ENCODE peak calls at places on chromosomes 16 and 17, in seven cellular contexts. W, A, B, V, Q, C and X are unnamed samples.

GRCh38 chr17:57947369-57947768 is 7.8 kb downstream of the CUEDC1 start:
- DNase-seq in B (no peak), V (no peak), C (no peak), W (no peak), Q (no peak), A (no peak), X (no peak)

GRCh38 chr17:40516581-40517285 is 15.3 kb upstream of the TNS4 start:
- DNase-seq in A (peak), Q (no peak), B (peak), W (peak), V (peak), C (peak), X (no peak)

GRCh38 chr16:89195521-89196171 is 4.7 kb downstream of the SLC22A31 start:
- DNase-seq in W (no peak), C (no peak), Q (no peak), V (no peak), B (no peak), A (no peak), X (no peak)

GRCh38 chr16:84893467-84893848 is 73.7 kb downstream of the CRISPLD2 start:
- DNase-seq in B (no peak), V (no peak), W (no peak), C (no peak), A (no peak), Q (no peak), X (no peak)

GRCh38 chr16:1508494-1509167 is 15.5 kb downstream of the TELO2 start:
- DNase-seq in A (no peak), V (no peak), Q (no peak), W (no peak), B (no peak), C (no peak), X (no peak)

GRCh38 chr17:17784599-17785264 is 52.1 kb downstream of the SREBF1 start:
- DNase-seq in W (no peak), B (peak), Q (no peak), A (peak), C (no peak), V (peak), X (peak)

GRCh38 chr17:21419299-21420239 is 43.4 kb downstream of the KCNJ12 start:
- DNase-seq in A (no peak), W (no peak), C (no peak), B (no peak), Q (no peak), V (no peak), X (no peak)

GRCh38 chr16:26454102-26454501 is 612.6 kb upstream of the C16orf82 start:
- DNase-seq in B (no peak), C (no peak), V (no peak), Q (no peak), A (no peak), W (no peak), X (no peak)

GRCh38 chr16:87392823-87393679 is 915 bp downstream of the MAP1LC3B start:
- DNase-seq in B (no peak), C (no peak), V (no peak), A (peak), W (no peak), Q (no peak), X (peak)

GRCh38 chr17:80219777-80220708 is at the start of the genes SGSH and SLC26A11:
- DNase-seq in B (peak), A (peak), C (no peak), Q (no peak), W (peak), V (peak), X (peak)

GRCh38 chr16:88347656-88348376 is 34.9 kb upstream of the ZNF469 start:
- DNase-seq in B (no peak), W (no peak), Q (no peak), V (no peak), A (peak), C (no peak), X (no peak)

GRCh38 chr16:83769397-83770008 is 38.3 kb upstream of the HSBP1 start:
- DNase-seq in Q (no peak), V (no peak), W (no peak), C (no peak), B (no peak), A (no peak), X (no peak)

GRCh38 chr17:57255776-57256681 is at the start of gene MSI2:
- DNase-seq in Q (no peak), B (peak), V (peak), C (peak), W (peak), A (peak), X (peak)

GRCh38 chr16:30820952-30821421 is 34.0 kb upstream of the ZNF629 start:
- DNase-seq in W (no peak), B (no peak), Q (no peak), C (no peak), A (no peak), V (no peak), X (no peak)

GRCh38 chr16:30740364-30741251 is 7.6 kb upstream of the PHKG2 start:
- DNase-seq in C (no peak), Q (no peak), A (no peak), B (peak), V (no peak), W (peak), X (peak)

GRCh38 chr17:70121136-70121535 is 46.1 kb downstream of the KCNJ16 start:
- DNase-seq in Q (no peak), B (no peak), A (no peak), W (no peak), C (no peak), V (no peak), X (no peak)

GRCh38 chr17:28216528-28216927 is 102.5 kb upstream of the TMEM97 start:
- DNase-seq in W (no peak), C (no peak), Q (no peak), B (no peak), V (no peak), A (no peak), X (no peak)

GRCh38 chr17:82022310-82022980 is at the start of gene CENPX:
- DNase-seq in V (no peak), W (no peak), B (no peak), Q (no peak), C (no peak), A (no peak), X (no peak)

GRCh38 chr17:79797492-79798295 is 817 bp upstream of the CBX8 start:
- DNase-seq in A (peak), B (peak), Q (no peak), C (no peak), V (no peak), W (no peak), X (no peak)

GRCh38 chr17:44688200-44688599 is 1.4 kb downstream of the CCDC43 start:
- DNase-seq in W (no peak), A (no peak), C (no peak), Q (no peak), V (no peak), B (no peak), X (no peak)

GRCh38 chr17:34760931-34761500 is 181.6 kb downstream of the TMEM132E start:
- DNase-seq in A (no peak), W (no peak), V (no peak), C (no peak), B (no peak), Q (no peak), X (no peak)

GRCh38 chr16:2857451-2858244 is at the start of gene PRSS22:
- DNase-seq in W (no peak), V (no peak), B (no peak), A (peak), Q (no peak), C (no peak), X (peak)

GRCh38 chr17:34758747-34759146 is 179.4 kb downstream of the TMEM132E start:
- DNase-seq in C (no peak), A (no peak), W (no peak), B (no peak), Q (no peak), V (no peak), X (no peak)

GRCh38 chr17:1112875-1113274 is 66.9 kb downstream of the ABR start:
- DNase-seq in B (peak), Q (no peak), A (no peak), W (no peak), C (no peak), V (no peak), X (no peak)

GRCh38 chr17:3890082-3890892 is 2.6 kb downstream of the CAMKK1 start:
- DNase-seq in V (no peak), W (peak), B (peak), Q (no peak), A (peak), C (no peak), X (no peak)

DNA sequence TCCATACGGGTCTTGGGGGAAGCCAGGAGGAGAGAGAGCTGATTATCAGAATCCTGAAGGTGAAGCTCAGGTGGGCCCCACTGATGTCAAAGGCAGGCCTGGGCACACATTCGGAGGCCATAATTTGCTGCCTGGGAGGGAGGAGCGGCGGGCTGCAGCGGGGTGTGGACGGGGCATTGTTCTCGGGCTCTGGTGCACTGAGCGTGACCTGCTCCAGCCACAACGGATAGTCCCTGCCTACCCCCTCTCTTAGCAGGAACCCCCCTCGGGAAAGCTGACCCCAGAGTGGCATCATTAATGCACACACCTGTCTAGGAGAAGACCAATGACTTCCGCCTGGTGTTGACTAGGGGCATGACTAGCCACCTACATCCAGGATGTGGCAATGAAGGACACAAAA is 156.0 kb downstream of the C16orf78 start:
- DNase-seq in W (no peak), Q (no peak), B (no peak), C (peak), V (no peak), A (no peak), X (no peak)
- TF ChIP-seq JUND in W (no peak), Q (no peak), B (no peak), C (no peak), V (no peak), A (no peak), X (no peak)

GRCh38 chr17:37614391-37614790 is 5.2 kb upstream of the SYNRG start:
- DNase-seq in W (no peak), V (no peak), B (no peak), A (no peak), Q (no peak), C (no peak), X (no peak)
- TF ChIP-seq JUND in W (no peak), V (no peak), B (no peak), A (no peak), Q (no peak), C (no peak), X (no peak)

GRCh38 chr16:4675864-4676786 is 17.2 kb upstream of the NUDT16L1 start:
- DNase-seq in Q (no peak), A (no peak), V (peak), W (no peak), C (no peak), B (no peak), X (no peak)

GRCh38 chr16:4677390-4677789 is 16.0 kb upstream of the NUDT16L1 start:
- DNase-seq in A (no peak), Q (no peak), V (no peak), B (no peak), W (no peak), C (no peak), X (no peak)

GRCh38 chr16:4677994-4678393 is 15.4 kb upstream of the NUDT16L1 start:
- DNase-seq in W (no peak), B (no peak), V (no peak), Q (no peak), C (no peak), A (no peak), X (no peak)

GRCh38 chr16:4678596-4678995 is 14.8 kb upstream of the NUDT16L1 start:
- DNase-seq in W (no peak), Q (no peak), B (no peak), C (no peak), V (no peak), A (no peak), X (no peak)

GRCh38 chr16:4676826-4677225 is 16.5 kb upstream of the NUDT16L1 start:
- DNase-seq in A (no peak), B (no peak), Q (no peak), V (no peak), C (no peak), W (no peak), X (no peak)
- TF ChIP-seq JUND in A (no peak), B (no peak), Q (no peak), V (no peak), C (no peak), W (no peak), X (no peak)

GRCh38 chr16:54345231-54345630 is 58.6 kb upstream of the IRX3 start:
- DNase-seq in C (no peak), A (no peak), B (no peak), W (no peak), Q (no peak), V (no peak), X (no peak)

GRCh38 chr16:54342966-54343365 is 56.4 kb upstream of the IRX3 start:
- DNase-seq in A (no peak), Q (no peak), W (no peak), B (no peak), C (no peak), V (no peak), X (no peak)

GRCh38 chr16:54342001-54342776 is 55.6 kb upstream of the IRX3 start:
- DNase-seq in C (no peak), B (no peak), Q (no peak), W (no peak), V (no peak), A (no peak), X (peak)

GRCh38 chr16:54336805-54337204 is 50.2 kb upstream of the IRX3 start:
- DNase-seq in C (no peak), Q (no peak), W (no peak), V (no peak), B (no peak), A (no peak), X (no peak)

DNA sequence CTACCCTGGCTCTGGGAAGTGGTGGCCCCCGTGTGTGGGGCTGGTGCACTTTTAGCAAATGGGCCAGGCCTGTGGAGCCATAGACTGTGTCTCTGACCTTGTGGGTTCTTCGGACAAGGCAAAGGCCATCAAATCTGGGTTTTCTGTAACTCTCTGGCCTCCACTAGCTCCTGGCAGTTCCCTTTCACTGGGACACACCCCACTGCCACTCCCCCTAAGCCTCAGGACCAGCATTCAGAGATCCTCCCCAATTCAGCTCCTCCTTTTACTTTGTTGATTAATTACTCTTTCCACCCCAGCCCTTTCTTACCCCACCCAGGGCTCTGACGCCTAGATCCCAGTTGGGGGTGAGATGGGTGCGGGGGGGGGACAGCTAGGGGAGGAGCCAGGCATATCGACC is 53.9 kb upstream of the IRX3 start:
- DNase-seq in A (no peak), C (no peak), B (no peak), V (no peak), Q (no peak), W (no peak), X (no peak)
- TF ChIP-seq JUND in A (no peak), C (no peak), B (no peak), V (no peak), Q (no peak), W (no peak), X (no peak)

GRCh38 chr17:73591278-73592078 is 52.8 kb downstream of the SDK2 start:
- DNase-seq in B (no peak), V (no peak), W (no peak), A (no peak), C (peak), Q (no peak), X (no peak)
- TF ChIP-seq JUND in B (no peak), V (no peak), W (no peak), A (no peak), C (no peak), Q (no peak), X (no peak)

GRCh38 chr17:76914937-76915336 is 46.7 kb downstream of the MGAT5B start:
- DNase-seq in A (no peak), B (no peak), W (no peak), C (no peak), V (peak), Q (no peak), X (no peak)

GRCh38 chr17:76912585-76912984 is 44.4 kb downstream of the MGAT5B start:
- DNase-seq in V (no peak), Q (no peak), W (no peak), C (no peak), B (no peak), A (no peak), X (no peak)

GRCh38 chr17:76907352-76907751 is 39.1 kb downstream of the MGAT5B start:
- DNase-seq in C (no peak), A (no peak), Q (no peak), W (no peak), B (no peak), V (no peak), X (no peak)

GRCh38 chr17:76909971-76910760 is 42.0 kb downstream of the MGAT5B start:
- DNase-seq in C (no peak), W (peak), A (no peak), B (peak), Q (peak), V (peak), X (peak)

GRCh38 chr17:76911299-76912007 is 43.2 kb downstream of the MGAT5B start:
- DNase-seq in A (peak), V (no peak), C (no peak), W (no peak), B (no peak), Q (no peak), X (no peak)
- TF ChIP-seq JUND in A (no peak), V (no peak), C (no peak), W (no peak), B (no peak), Q (no peak), X (no peak)